ENCODE peak calls at places on chromosomes 16 and 17, in six cellular contexts. W is astrocyte of the cerebellum; I is NCI-H1092 treated with DMSO at 0.1 percent for 48 hours; V is AML-193; E is CD8-positive, alpha-beta T cell; D is naive thymus-derived CD8-positive, alpha-beta T cell. L is an unnamed sample.
A peak's percentile ranks its signal among the peaks of the same experiment; 100 is the strongest.

GRCh38 chr16:19488213-19488640 is 33.7 kb downstream of the GDE1 start:
- DNase-seq in W (no peak), I (no peak), V (no peak), E (no peak), D (no peak), L (no peak)

GRCh38 chr17:42279776-42280630 is 3.8 kb upstream of the STAT5B start:
- DNase-seq in W (no peak), I (no peak), V (no peak), E (no peak), D (no peak), L (no peak)

GRCh38 chr17:35895602-35896001 is 15.4 kb upstream of the CCL5 start:
- DNase-seq in W (no peak), I (no peak), V (peak; percentile 87), E (no peak), D (no peak), L (no peak)

GRCh38 chr17:19366637-19366972 is 4.1 kb upstream of the B9D1 start:
- DNase-seq in W (no peak), I (no peak), V (no peak), E (no peak), D (no peak), L (no peak)

GRCh38 chr17:66829386-66829864 is 5.5 kb upstream of the CACNG5 start:
- DNase-seq in W (peak; percentile 70), I (no peak), V (no peak), E (peak; percentile 19), D (no peak), L (no peak)

GRCh38 chr17:45302649-45303173 is 14.1 kb downstream of the MAP3K14 start:
- DNase-seq in W (no peak), I (no peak), V (no peak), E (no peak), D (no peak), L (no peak)

GRCh38 chr17:5669191-5669590 is 84.9 kb upstream of the NLRP1 start:
- DNase-seq in W (no peak), I (no peak), V (no peak), E (no peak), D (no peak), L (no peak)

GRCh38 chr17:1918346-1919021 is 88.7 kb downstream of the RPA1 start:
- DNase-seq in W (no peak), I (no peak), V (no peak), E (no peak), D (no peak), L (no peak)

GRCh38 chr17:72393553-72393952 is 272.7 kb downstream of the SOX9 start:
- DNase-seq in W (no peak), I (no peak), V (no peak), E (no peak), D (no peak), L (no peak)

GRCh38 chr16:14086477-14086876 is 15.4 kb downstream of the MRTFB start:
- DNase-seq in W (no peak), I (no peak), V (no peak), E (no peak), D (no peak), L (no peak)

GRCh38 chr16:15949210-15950166 is at the start of gene ABCC1:
- DNase-seq in W (no peak), I (peak; percentile 47), V (no peak), E (peak; percentile 60), D (peak; percentile 58), L (no peak)

GRCh38 chr16:68960910-68961309 is 117.6 kb downstream of the TANGO6 start:
- DNase-seq in W (no peak), I (no peak), V (no peak), E (no peak), D (no peak), L (no peak)

GRCh38 chr17:56389356-56389755 is 204.1 kb upstream of the NOG start:
- DNase-seq in W (no peak), I (no peak), V (no peak), E (no peak), D (no peak), L (no peak)

GRCh38 chr17:75834279-75834920 is 9.8 kb downstream of the UNC13D start:
- DNase-seq in W (no peak), I (no peak), V (no peak), E (no peak), D (no peak), L (no peak)

GRCh38 chr17:45144199-45145034 is 3.9 kb upstream of the HEXIM1 start:
- DNase-seq in W (no peak), I (no peak), V (no peak), E (no peak), D (no peak), L (no peak)